ENCODE peak calls at places on chromosomes 7 and 10, in seven cellular contexts. S, X, O, U, K, Y and H are unnamed samples.

GRCh38 chr10:110898391-110898790 is 20.6 kb downstream of the BBIP1 start:
- DNase-seq in S (no peak), X (no peak), O (no peak), U (no peak), K (no peak), Y (no peak), H (no peak)

GRCh38 chr7:105672820-105673219 is 91.5 kb upstream of the EFCAB10 start:
- DNase-seq in S (no peak), X (no peak), O (no peak), U (no peak), K (no peak), Y (no peak), H (no peak)

GRCh38 chr7:44767912-44768662 is 19.4 kb downstream of the ZMIZ2 start:
- DNase-seq in S (no peak), X (no peak), O (no peak), U (peak; percentile 75), K (peak; percentile 51), Y (no peak), H (no peak)

GRCh38 chr7:133585003-133585668 is 332.3 kb downstream of the EXOC4 start:
- DNase-seq in S (no peak), X (no peak), O (no peak), U (no peak), K (no peak), Y (no peak), H (no peak)

GRCh38 chr10:49645417-49646255 is 31.8 kb downstream of the CHAT start:
- DNase-seq in S (no peak), X (no peak), O (no peak), U (no peak), K (no peak), Y (no peak), H (no peak)

GRCh38 chr10:14056545-14057332 is 274.0 kb downstream of the FRMD4A start:
- DNase-seq in S (no peak), X (no peak), O (peak; percentile 5), U (no peak), K (no peak), Y (no peak), H (no peak)

GRCh38 chr10:45378866-45379265 is 4.8 kb downstream of the ALOX5 start:
- DNase-seq in S (no peak), X (no peak), O (no peak), U (no peak), K (no peak), Y (no peak), H (no peak)

GRCh38 chr10:113381906-113382562 is 170.8 kb upstream of the HABP2 start:
- DNase-seq in S (no peak), X (no peak), O (no peak), U (no peak), K (no peak), Y (no peak), H (no peak)

GRCh38 chr7:78400038-78400437 is 601.5 kb downstream of the PHTF2 start:
- DNase-seq in S (no peak), X (no peak), O (no peak), U (no peak), K (no peak), Y (no peak), H (no peak)

GRCh38 chr7:159022238-159022993 is 122.3 kb downstream of the VIPR2 start:
- DNase-seq in S (no peak), X (no peak), O (no peak), U (no peak), K (no peak), Y (no peak), H (no peak)

GRCh38 chr7:35253680-35254495 is at the start of gene TBX20:
- DNase-seq in S (no peak), X (no peak), O (no peak), U (no peak), K (peak; percentile 98), Y (no peak), H (no peak)

GRCh38 chr7:106138776-106139175 is 26.7 kb upstream of the SYPL1 start:
- DNase-seq in S (no peak), X (no peak), O (no peak), U (no peak), K (no peak), Y (no peak), H (no peak)

GRCh38 chr7:155590215-155591023 is 44.1 kb upstream of the CNPY1 start:
- DNase-seq in S (no peak), X (no peak), O (no peak), U (peak; percentile 64), K (peak; percentile 72), Y (peak; percentile 72), H (no peak)

GRCh38 chr7:26723140-26723539 is 141.2 kb downstream of the SKAP2 start:
- DNase-seq in S (no peak), X (no peak), O (no peak), U (no peak), K (no peak), Y (no peak), H (no peak)

GRCh38 chr10:48684792-48685651 is at the start of gene WDFY4:
- DNase-seq in S (no peak), X (no peak), O (no peak), U (no peak), K (no peak), Y (no peak), H (no peak)

GRCh38 chr7:44460325-44460724 is 30.1 kb downstream of the NUDCD3 start:
- DNase-seq in S (peak; percentile 93), X (no peak), O (no peak), U (no peak), K (no peak), Y (no peak), H (no peak)

GRCh38 chr7:904847-905246 is 28.5 kb downstream of the GET4 start:
- DNase-seq in S (no peak), X (no peak), O (no peak), U (no peak), K (no peak), Y (no peak), H (no peak)

GRCh38 chr10:248307-248706 is 113.1 kb downstream of the ZMYND11 start:
- DNase-seq in S (no peak), X (no peak), O (no peak), U (no peak), K (no peak), Y (no peak), H (no peak)

GRCh38 chr7:37920619-37921339 is at the start of gene EPDR1:
- DNase-seq in S (no peak), X (peak; percentile 37), O (no peak), U (no peak), K (peak; percentile 89), Y (peak; percentile 74), H (no peak)

GRCh38 chr10:49395741-49396665 is at the start of gene DRGX:
- DNase-seq in S (no peak), X (no peak), O (no peak), U (no peak), K (peak; percentile 80), Y (no peak), H (no peak)

GRCh38 chr10:86203162-86203905 is 163.3 kb downstream of the GRID1 start:
- DNase-seq in S (no peak), X (no peak), O (peak; percentile 7), U (peak; percentile 18), K (no peak), Y (peak; percentile 7), H (no peak)

GRCh38 chr10:11018426-11018818 is 750 bp downstream of the CELF2 start:
- DNase-seq in S (no peak), X (no peak), O (no peak), U (no peak), K (no peak), Y (no peak), H (no peak)

GRCh38 chr10:114100848-114101741 is 57.4 kb downstream of the ADRB1 start:
- DNase-seq in S (no peak), X (no peak), O (no peak), U (no peak), K (peak; percentile 48), Y (no peak), H (no peak)

GRCh38 chr10:562142-562541 is 127.3 kb downstream of the DIP2C start:
- DNase-seq in S (no peak), X (no peak), O (no peak), U (no peak), K (no peak), Y (no peak), H (no peak)

GRCh38 chr7:8413600-8413999 is 19.8 kb upstream of the NXPH1 start:
- DNase-seq in S (no peak), X (no peak), O (no peak), U (no peak), K (no peak), Y (no peak), H (no peak)

GRCh38 chr7:35261476-35262285 is 7.8 kb upstream of the TBX20 start:
- DNase-seq in S (no peak), X (no peak), O (no peak), U (no peak), K (no peak), Y (no peak), H (no peak)

GRCh38 chr10:68301790-68302502 is 29.9 kb upstream of the HNRNPH3 start:
- DNase-seq in S (peak; percentile 41), X (peak; percentile 49), O (no peak), U (peak; percentile 50), K (peak; percentile 59), Y (peak; percentile 50), H (peak; percentile 72)

GRCh38 chr10:92785118-92785517 is 63.2 kb upstream of the EXOC6 start:
- DNase-seq in S (no peak), X (no peak), O (no peak), U (no peak), K (no peak), Y (no peak), H (no peak)
- TF ChIP-seq CTCF in S (no peak), X (no peak), O (no peak), U (no peak), K (no peak), Y (no peak), H (no peak)

DNA sequence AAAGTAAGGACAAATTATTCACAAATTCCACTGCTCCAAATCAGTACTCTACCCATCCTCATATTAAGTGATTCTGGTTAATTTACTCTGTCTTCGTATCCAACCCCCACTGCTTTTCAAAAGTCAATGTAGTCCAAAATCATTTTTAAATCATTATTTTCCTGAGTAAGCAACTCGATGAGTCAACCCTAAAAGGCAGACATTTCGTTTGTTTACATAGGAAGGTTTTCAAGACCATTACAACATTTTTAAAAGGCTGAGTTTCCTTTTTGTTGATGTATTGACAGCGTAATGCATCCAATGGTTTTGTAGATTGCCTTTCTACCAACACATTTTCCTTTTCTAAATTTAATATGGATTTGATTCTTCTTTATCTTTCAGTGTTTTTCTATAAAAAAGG is 523.0 kb upstream of the ANKRD30A start:
- DNase-seq in S (no peak), X (no peak), O (no peak), U (no peak), K (no peak), Y (no peak), H (no peak)
- TF ChIP-seq SIN3A in S (no peak), X (no peak), O (no peak), U (no peak), K (no peak), Y (no peak), H (no peak)

DNA sequence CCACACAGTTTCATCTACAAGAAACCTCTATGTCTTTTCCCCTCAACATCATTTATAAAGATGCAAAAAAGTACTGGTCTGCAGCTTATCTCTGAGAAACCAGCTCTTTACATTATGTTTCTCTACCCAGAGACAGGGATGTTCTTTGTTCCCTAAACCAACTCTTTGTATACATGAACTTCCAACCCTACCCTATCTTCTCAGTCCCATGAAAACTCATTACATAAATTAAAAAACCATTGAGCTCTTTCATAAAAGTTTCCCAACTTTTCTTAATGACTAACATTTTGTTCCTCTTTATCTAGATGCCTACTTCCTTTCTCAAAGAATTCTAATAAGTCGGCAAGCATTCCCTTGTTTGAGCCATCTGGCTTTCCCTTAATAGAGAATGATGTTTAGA is 192.8 kb upstream of the AGK start:
- DNase-seq in S (no peak), X (no peak), O (no peak), U (no peak), K (no peak), Y (no peak), H (no peak)
- TF ChIP-seq CTCF in S (no peak), X (no peak), O (no peak), U (no peak), K (no peak), Y (no peak), H (no peak)

GRCh38 chr10:21212275-21212674 is 313.2 kb downstream of the SKIDA1 start:
- DNase-seq in S (no peak), X (no peak), O (no peak), U (no peak), K (no peak), Y (no peak), H (no peak)
- TF ChIP-seq SIN3A in S (no peak), X (no peak), O (no peak), U (no peak), K (no peak), Y (no peak), H (no peak)